ENCODE peak calls at places on chromosomes 2 and 18, in four cellular contexts. J is stomach, V is OCI-LY7, F is breast epithelium. D is an unnamed sample.

GRCh38 chr2:45753381-45753780 is 101.9 kb downstream of the PRKCE start:
- DNase-seq in J (no peak), V (no peak), F (no peak), D (no peak)

GRCh38 chr2:109410021-109410815 is 203.5 kb downstream of the SEPTIN10 start:
- DNase-seq in J (no peak), V (no peak), F (no peak), D (no peak)

GRCh38 chr2:28567076-28567471 is 71.2 kb downstream of the PLB1 start:
- DNase-seq in J (no peak), V (no peak), F (peak; percentile 30), D (peak; percentile 21)

GRCh38 chr2:110105608-110106467 is 9.8 kb downstream of the MALL start:
- DNase-seq in J (no peak), V (no peak), F (no peak), D (peak; percentile 61)

GRCh38 chr2:202104286-202104870 is 31.3 kb downstream of the KIAA2012 start:
- DNase-seq in J (peak; percentile 61), V (peak; percentile 39), F (no peak), D (peak; percentile 76)

GRCh38 chr2:240960309-240960962 is 38.0 kb upstream of the SNED1 start:
- DNase-seq in J (peak; percentile 65), V (no peak), F (peak; percentile 34), D (no peak)

GRCh38 chr2:167484875-167485274 is 596.6 kb downstream of the XIRP2 start:
- DNase-seq in J (no peak), V (no peak), F (no peak), D (no peak)

GRCh38 chr2:27622921-27623384 is 5.9 kb downstream of the CCDC121 start:
- DNase-seq in J (no peak), V (no peak), F (no peak), D (peak; percentile 80)

GRCh38 chr18:41767960-41768359 is 187.1 kb upstream of the PIK3C3 start:
- DNase-seq in J (no peak), V (no peak), F (no peak), D (peak; percentile 41)

GRCh38 chr2:111903516-111903915 is 5.1 kb downstream of the MERTK start:
- DNase-seq in J (no peak), V (no peak), F (no peak), D (no peak)

GRCh38 chr2:119234021-119235019 is 10.7 kb downstream of the STEAP3 start:
- DNase-seq in J (no peak), V (peak; percentile 43), F (no peak), D (peak; percentile 67)

GRCh38 chr2:73827018-73827417 is 1.7 kb upstream of the STAMBP start:
- DNase-seq in J (no peak), V (peak; percentile 60), F (no peak), D (peak; percentile 58)

GRCh38 chr18:934518-935123 is 29.9 kb downstream of the ADCYAP1 start:
- DNase-seq in J (no peak), V (no peak), F (no peak), D (no peak)

GRCh38 chr18:30211112-30211511 is 831.4 kb downstream of the DSC3 start:
- DNase-seq in J (no peak), V (no peak), F (no peak), D (no peak)

GRCh38 chr18:8795586-8795985 is 90.2 kb downstream of the MTCL1 start:
- DNase-seq in J (no peak), V (no peak), F (no peak), D (no peak)

GRCh38 chr2:54570925-54571694 is 115.0 kb downstream of the SPTBN1 start:
- DNase-seq in J (peak; percentile 64), V (peak; percentile 84), F (no peak), D (no peak)

GRCh38 chr2:237473474-237474453 is 13.3 kb upstream of the MLPH start:
- DNase-seq in J (no peak), V (no peak), F (peak; percentile 53), D (no peak)

GRCh38 chr2:42132966-42133641 is 36.0 kb upstream of the EML4 start:
- DNase-seq in J (peak; percentile 93), V (peak; percentile 92), F (peak; percentile 92), D (peak; percentile 94)

GRCh38 chr2:25825238-25825637 is 53.0 kb downstream of the ASXL2 start:
- DNase-seq in J (no peak), V (no peak), F (no peak), D (no peak)

GRCh38 chr18:34965108-34965507 is 76.1 kb upstream of the MAPRE2 start:
- DNase-seq in J (no peak), V (no peak), F (no peak), D (no peak)

GRCh38 chr18:78784861-78785260 is 194.8 kb upstream of the SALL3 start:
- DNase-seq in J (no peak), V (no peak), F (no peak), D (no peak)

GRCh38 chr2:107811376-107811775 is 15.3 kb upstream of the RGPD4 start:
- DNase-seq in J (no peak), V (no peak), F (no peak), D (no peak)

GRCh38 chr2:26630669-26631360 is 10.4 kb downstream of the CIB4 start:
- DNase-seq in J (no peak), V (no peak), F (no peak), D (no peak)

GRCh38 chr2:234366891-234367290 is 130.0 kb downstream of the ARL4C start:
- DNase-seq in J (no peak), V (no peak), F (no peak), D (no peak)

GRCh38 chr18:79951545-79952456 is at the start of gene SLC66A2:
- DNase-seq in J (peak; percentile 94), V (peak; percentile 72), F (peak; percentile 83), D (peak; percentile 88)

GRCh38 chr2:121472465-121472993 is 58.2 kb upstream of the RNU4ATAC start:
- DNase-seq in J (no peak), V (no peak), F (no peak), D (no peak)
- H3K27ac ChIP-seq in J (no peak overlapping the region), V (no peak overlapping the region), F (no peak overlapping the region), D (peak overlapping the region; percentile 75)

GRCh38 chr2:213019368-213019767 is 132.0 kb downstream of the IKZF2 start:
- DNase-seq in J (no peak), V (no peak), F (no peak), D (no peak)

GRCh38 chr2:213020268-213020667 is 131.1 kb downstream of the IKZF2 start:
- DNase-seq in J (no peak), V (no peak), F (no peak), D (no peak)

GRCh38 chr2:213016984-213017351 is 134.4 kb downstream of the IKZF2 start:
- DNase-seq in J (no peak), V (no peak), F (no peak), D (no peak)

GRCh38 chr2:213017404-213017803 is 134.0 kb downstream of the IKZF2 start:
- DNase-seq in J (no peak), V (no peak), F (no peak), D (no peak)

GRCh38 chr2:213018340-213018901 is 133.0 kb downstream of the IKZF2 start:
- DNase-seq in J (no peak), V (no peak), F (no peak), D (no peak)
- H3K36me3 ChIP-seq in J (peaks cover 14% of the 10 kb centered on the region), V (peaks cover 20% of the 10 kb centered on the region), F (no peaks in the 10 kb centered on the region), D (peaks cover 23% of the 10 kb centered on the region)

GRCh38 chr2:37653805-37654378 is 17.6 kb downstream of the CDC42EP3 start:
- DNase-seq in J (no peak), V (peak; percentile 82), F (peak; percentile 54), D (no peak)
- H3K4me1 ChIP-seq in J (peaks cover 92% of the 10 kb centered on the region), V (peaks cover 85% of the 10 kb centered on the region), F (peaks cover 6% of the 10 kb centered on the region), D (peaks cover 14% of the 10 kb centered on the region)

GRCh38 chr2:195559431-195559914 is 97.6 kb upstream of the SLC39A10 start:
- DNase-seq in J (no peak), V (peak; percentile 97), F (no peak), D (peak; percentile 88)

GRCh38 chr2:195562624-195563566 is 94.1 kb upstream of the SLC39A10 start:
- DNase-seq in J (no peak), V (peak; percentile 48), F (no peak), D (no peak)

GRCh38 chr2:195561205-195562032 is 95.6 kb upstream of the SLC39A10 start:
- DNase-seq in J (no peak), V (peak; percentile 77), F (no peak), D (no peak)

GRCh38 chr2:195563857-195564512 is 93.0 kb upstream of the SLC39A10 start:
- DNase-seq in J (no peak), V (no peak), F (no peak), D (no peak)

DNA sequence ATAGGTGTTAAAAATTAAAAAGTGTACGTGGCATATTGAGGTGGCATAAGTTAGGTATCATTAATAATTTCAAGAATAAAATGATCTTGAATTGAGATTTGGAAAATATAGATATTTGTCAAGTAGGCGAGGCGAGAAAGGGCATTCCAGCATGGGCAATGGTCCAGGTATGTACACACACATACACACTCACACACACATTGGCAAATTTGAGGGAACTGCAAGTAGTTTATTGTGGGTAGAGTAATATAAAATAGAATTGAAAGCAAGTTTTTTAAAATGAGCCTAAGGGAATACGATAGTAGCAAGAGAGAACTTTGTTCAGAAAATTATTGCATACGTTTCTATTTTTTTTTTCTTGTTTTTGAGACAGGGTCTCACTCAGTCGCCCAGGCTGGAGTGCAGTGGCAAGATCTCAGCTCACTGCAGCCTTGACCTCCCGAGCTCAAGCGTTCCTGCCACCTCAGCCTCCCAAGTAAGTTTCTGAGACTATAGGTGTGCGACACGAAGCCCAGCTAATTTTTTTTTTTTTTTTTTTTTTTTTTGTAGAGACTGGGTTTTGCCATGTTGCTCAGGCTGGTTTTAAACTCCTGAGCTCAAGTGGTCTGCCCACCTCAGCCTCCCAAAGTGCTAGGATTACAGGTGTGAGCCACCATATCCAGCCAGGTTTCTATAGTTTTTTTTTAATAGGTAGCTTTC is 96.7 kb upstream of the SLC39A10 start:
- DNase-seq in J (peak; percentile 38), V (no peak), F (no peak), D (no peak)
- H3K27ac ChIP-seq in J (peak overlapping the region; percentile 25), V (peak overlapping the region; percentile 95), F (no peak overlapping the region), D (peak overlapping the region; percentile 47)

DNA sequence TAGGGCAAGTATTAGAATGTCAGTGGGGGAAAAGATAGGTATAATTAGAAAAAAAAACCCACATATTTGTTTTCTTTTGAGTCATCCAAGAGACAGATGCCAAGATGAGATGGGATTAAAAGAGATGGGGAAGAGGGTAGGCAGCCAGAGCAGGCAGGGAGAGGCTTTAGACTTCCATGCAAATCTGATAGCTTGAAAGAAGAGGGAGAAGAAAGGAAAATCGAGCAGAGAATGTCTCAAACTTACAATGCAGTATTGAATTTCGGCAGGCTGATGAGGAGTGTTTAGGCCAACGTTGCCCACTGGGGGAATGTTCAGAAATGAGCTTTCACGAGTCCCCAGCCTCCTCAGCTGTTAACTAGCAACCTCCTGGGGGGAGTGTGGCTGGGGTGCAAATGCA is 91.3 kb downstream of the SPATS2L start:
- DNase-seq in J (no peak), V (no peak), F (no peak), D (no peak)
- H3K36me3 ChIP-seq in J (peaks cover 2% of the 10 kb centered on the region), V (no peaks in the 10 kb centered on the region), F (no peaks in the 10 kb centered on the region), D (no peaks in the 10 kb centered on the region)

GRCh38 chr2:23592061-23592685 is 207.2 kb downstream of the KLHL29 start:
- DNase-seq in J (no peak), V (no peak), F (no peak), D (no peak)
- H3K4me1 ChIP-seq in J (peaks cover 52% of the 10 kb centered on the region), V (no peaks in the 10 kb centered on the region), F (peaks cover 10% of the 10 kb centered on the region), D (peaks cover 23% of the 10 kb centered on the region)

GRCh38 chr2:9239616-9240015 is 33.0 kb downstream of the ASAP2 start:
- DNase-seq in J (no peak), V (no peak), F (no peak), D (no peak)

GRCh38 chr2:9244985-9245544 is 38.5 kb downstream of the ASAP2 start:
- DNase-seq in J (no peak), V (no peak), F (no peak), D (no peak)

GRCh38 chr2:9247177-9247576 is 40.6 kb downstream of the ASAP2 start:
- DNase-seq in J (no peak), V (no peak), F (no peak), D (peak; percentile 52)

GRCh38 chr2:9240745-9241144 is 34.1 kb downstream of the ASAP2 start:
- DNase-seq in J (no peak), V (no peak), F (no peak), D (no peak)

GRCh38 chr2:9243357-9243756 is 36.7 kb downstream of the ASAP2 start:
- DNase-seq in J (no peak), V (no peak), F (no peak), D (no peak)
- H3K27ac ChIP-seq in J (no peak overlapping the region), V (no peak overlapping the region), F (no peak overlapping the region), D (no peak overlapping the region)